ENCODE peak calls at places on chromosomes 7 and 10, in nine cellular contexts. J is fibroblast of lung; S is NCI-H2029; X is activated CD8-positive, alpha-beta T cell treated with anti-CD3 and anti-CD28 coated beads, Interleukin-2, amount 10 ng/mL, durations not matched to agents 7 days and 5 days; T is HT1080; A is stimulated activated CD4-positive, alpha-beta T cell treated with anti-CD3 and anti-CD28 coated beads, Interleukin-12 subunit alpha, Interleukin-12 subunit beta, amount 100 ng/mL, for 48 hours; Y is transverse colon; H is stimulated activated CD8-positive, alpha-beta memory T cell treated with anti-CD3 and anti-CD28 coated beads, Interleukin-12 subunit alpha, Interleukin-12 subunit beta, amount 100 ng/mL, for 1 hour; C is activated CD4-positive, alpha-beta T cell treated with anti-CD3 and anti-CD28 coated beads, Interleukin-2, amount 50 U/mL, for 24 hours. O is an unnamed sample.

GRCh38 chr7:150940446-150941102 is 37.5 kb downstream of the KCNH2 start:
- DNase-seq in J (no peak), S (peak), X (no peak), T (no peak), A (no peak), Y (no peak), H (no peak), C (no peak), O (no peak)

GRCh38 chr7:108575156-108575555 is 5.5 kb downstream of the DNAJB9 start:
- DNase-seq in J (no peak), S (no peak), X (no peak), T (no peak), A (no peak), Y (no peak), H (no peak), C (no peak), O (no peak)

GRCh38 chr10:62386401-62387320 is 12.5 kb downstream of the ZNF365 start:
- DNase-seq in J (peak), S (no peak), X (no peak), T (no peak), A (no peak), Y (no peak), H (no peak), C (no peak), O (no peak)

GRCh38 chr10:73234695-73235094 is 12.4 kb downstream of the DNAJC9 start:
- DNase-seq in J (no peak), S (no peak), X (no peak), T (no peak), A (no peak), Y (no peak), H (no peak), C (no peak), O (no peak)

GRCh38 chr10:30151581-30152389 is 92.4 kb upstream of the JCAD start:
- DNase-seq in J (peak), S (no peak), X (no peak), T (peak), A (no peak), Y (peak), H (no peak), C (no peak), O (peak)

GRCh38 chr10:112487964-112488363 is 40.9 kb downstream of the VTI1A start:
- DNase-seq in J (no peak), S (no peak), X (no peak), T (no peak), A (no peak), Y (no peak), H (no peak), C (no peak), O (no peak)

GRCh38 chr10:50794490-50794889 is 54.8 kb downstream of the ASAH2B start:
- DNase-seq in J (no peak), S (no peak), X (no peak), T (no peak), A (no peak), Y (no peak), H (no peak), C (no peak), O (no peak)

GRCh38 chr7:104993217-104993857 is 20.7 kb upstream of the KMT2E start:
- DNase-seq in J (no peak), S (no peak), X (peak), T (no peak), A (no peak), Y (no peak), H (no peak), C (no peak), O (no peak)

GRCh38 chr7:44131173-44132009 is 8.0 kb upstream of the POLD2 start:
- DNase-seq in J (no peak), S (peak), X (no peak), T (peak), A (no peak), Y (no peak), H (no peak), C (no peak), O (peak)

GRCh38 chr10:104197364-104197763 is 34.8 kb downstream of the CFAP43 start:
- DNase-seq in J (no peak), S (peak), X (no peak), T (no peak), A (no peak), Y (no peak), H (no peak), C (no peak), O (no peak)

GRCh38 chr7:23067271-23067670 is 38.3 kb upstream of the KLHL7 start:
- DNase-seq in J (peak), S (no peak), X (no peak), T (no peak), A (no peak), Y (no peak), H (no peak), C (no peak), O (no peak)

GRCh38 chr7:31814187-31814586 is 127.2 kb downstream of the PPP1R17 start:
- DNase-seq in J (peak), S (no peak), X (no peak), T (no peak), A (no peak), Y (no peak), H (no peak), C (no peak), O (peak)

GRCh38 chr7:41244246-41244645 is 458.6 kb downstream of the INHBA start:
- DNase-seq in J (peak), S (no peak), X (no peak), T (no peak), A (no peak), Y (no peak), H (no peak), C (no peak), O (no peak)

GRCh38 chr10:69497611-69498390 is 46.5 kb downstream of the TSPAN15 start:
- DNase-seq in J (no peak), S (no peak), X (no peak), T (no peak), A (no peak), Y (no peak), H (no peak), C (no peak), O (no peak)

GRCh38 chr7:140435252-140435895 is 31.5 kb downstream of the RAB19 start:
- DNase-seq in J (no peak), S (no peak), X (no peak), T (no peak), A (no peak), Y (no peak), H (no peak), C (no peak), O (no peak)

GRCh38 chr7:2886900-2887299 is 42.8 kb upstream of the GNA12 start:
- DNase-seq in J (peak), S (peak), X (peak), T (peak), A (peak), Y (peak), H (no peak), C (peak), O (peak)

GRCh38 chr10:122490268-122490667 is 28.9 kb downstream of the HTRA1 start:
- DNase-seq in J (peak), S (no peak), X (no peak), T (no peak), A (no peak), Y (no peak), H (no peak), C (no peak), O (no peak)

GRCh38 chr7:17646181-17646956 is 293.9 kb downstream of the SNX13 start:
- DNase-seq in J (peak), S (no peak), X (no peak), T (peak), A (no peak), Y (no peak), H (no peak), C (no peak), O (peak)

GRCh38 chr10:36019749-36020148 is 377.7 kb upstream of the FZD8 start:
- DNase-seq in J (no peak), S (no peak), X (no peak), T (no peak), A (no peak), Y (no peak), H (no peak), C (no peak), O (no peak)

GRCh38 chr10:3727268-3727667 is 57.7 kb downstream of the KLF6 start:
- DNase-seq in J (no peak), S (no peak), X (no peak), T (no peak), A (no peak), Y (no peak), H (no peak), C (no peak), O (no peak)

GRCh38 chr7:36677769-36678435 is 46.4 kb downstream of the AOAH start:
- DNase-seq in J (no peak), S (no peak), X (peak), T (no peak), A (peak), Y (no peak), H (no peak), C (peak), O (no peak)

GRCh38 chr7:130595986-130596385 is 72.6 kb downstream of the COPG2 start:
- DNase-seq in J (no peak), S (no peak), X (no peak), T (peak), A (no peak), Y (no peak), H (no peak), C (no peak), O (no peak)

GRCh38 chr10:22856444-22857074 is 71.3 kb upstream of the ARMC3 start:
- DNase-seq in J (no peak), S (no peak), X (no peak), T (no peak), A (no peak), Y (no peak), H (no peak), C (no peak), O (no peak)

GRCh38 chr7:102292813-102293798 is 6.4 kb downstream of the SH2B2 start:
- DNase-seq in J (no peak), S (no peak), X (no peak), T (no peak), A (no peak), Y (no peak), H (no peak), C (no peak), O (no peak)

GRCh38 chr10:51832652-51833383 is 133.4 kb upstream of the CSTF2T start:
- DNase-seq in J (peak), S (no peak), X (no peak), T (peak), A (peak), Y (no peak), H (no peak), C (peak), O (peak)

GRCh38 chr7:135965602-135966001 is 11.6 kb downstream of the MTPN start:
- DNase-seq in J (no peak), S (no peak), X (no peak), T (no peak), A (no peak), Y (no peak), H (no peak), C (no peak), O (no peak)

GRCh38 chr10:72261323-72262018 is 12.3 kb upstream of the DDIT4 start:
- DNase-seq in J (no peak), S (no peak), X (peak), T (no peak), A (peak), Y (peak), H (no peak), C (peak), O (no peak)

GRCh38 chr10:58696736-58697135 is 184.1 kb downstream of the BICC1 start:
- DNase-seq in J (peak), S (no peak), X (no peak), T (no peak), A (no peak), Y (no peak), H (no peak), C (no peak), O (no peak)

GRCh38 chr7:33754933-33755928 is 150.1 kb upstream of the BMPER start:
- DNase-seq in J (no peak), S (no peak), X (no peak), T (no peak), A (no peak), Y (no peak), H (no peak), C (no peak), O (no peak)

GRCh38 chr10:13956826-13957225 is 370.1 kb downstream of the PRPF18 start:
- DNase-seq in J (no peak), S (no peak), X (no peak), T (no peak), A (no peak), Y (peak), H (no peak), C (no peak), O (no peak)

GRCh38 chr7:106022193-106022821 is 59.2 kb downstream of the CDHR3 start:
- DNase-seq in J (peak), S (peak), X (peak), T (peak), A (peak), Y (peak), H (peak), C (peak), O (peak)

GRCh38 chr7:92751902-92752901 is 84.2 kb downstream of the CDK6 start:
- DNase-seq in J (peak), S (no peak), X (no peak), T (peak), A (no peak), Y (no peak), H (no peak), C (no peak), O (peak)

GRCh38 chr7:91310829-91311460 is 46.7 kb downstream of the FZD1 start:
- DNase-seq in J (peak), S (no peak), X (no peak), T (peak), A (no peak), Y (peak), H (no peak), C (no peak), O (no peak)

GRCh38 chr10:21525367-21526183 is at the start of gene SKIDA1:
- DNase-seq in J (peak), S (peak), X (peak), T (peak), A (peak), Y (peak), H (no peak), C (no peak), O (peak)

GRCh38 chr7:135575296-135575695 is 17.6 kb downstream of the NUP205 start:
- DNase-seq in J (no peak), S (no peak), X (no peak), T (no peak), A (no peak), Y (no peak), H (no peak), C (no peak), O (no peak)

GRCh38 chr10:74906631-74907030 is 80.2 kb downstream of the KAT6B start:
- DNase-seq in J (no peak), S (no peak), X (no peak), T (no peak), A (no peak), Y (no peak), H (no peak), C (no peak), O (no peak)

O was measured in H4.